ENCODE peak calls at places on chromosomes 1 and 21, in six cellular contexts. L is SK-N-SH, I is A549, P is K562, N is HepG2, X is GM12878. V is an unnamed sample.

GRCh38 chr1:90000934-90001676 is 6.2 kb downstream of the ZNF326 start:
- DNase-seq in X (no peak), N (no peak), L (no peak), P (peak), I (peak), V (no peak)

GRCh38 chr1:236120725-236121153 is 21.6 kb upstream of the GPR137B start:
- DNase-seq in P (no peak), L (no peak), X (peak), I (no peak), N (no peak), V (no peak)

GRCh38 chr1:214378492-214378891 is 97.5 kb downstream of the SMYD2 start:
- DNase-seq in X (no peak), I (no peak), P (no peak), N (no peak), L (no peak), V (no peak)

GRCh38 chr1:153513023-153513422 is 22.8 kb downstream of the S100A6 start:
- DNase-seq in I (peak), X (no peak), N (no peak), L (no peak), P (no peak), V (no peak)

GRCh38 chr21:26982767-26983166 is 15.9 kb upstream of the ADAMTS5 start:
- DNase-seq in P (no peak), X (no peak), I (no peak), L (no peak), N (no peak), V (peak)

GRCh38 chr1:181353526-181353925 is 129.8 kb upstream of the CACNA1E start:
- DNase-seq in X (no peak), P (no peak), L (no peak), I (no peak), N (no peak), V (no peak)

GRCh38 chr21:27505516-27505915 is 538.6 kb upstream of the ADAMTS5 start:
- DNase-seq in X (no peak), N (no peak), I (no peak), P (no peak), L (no peak), V (peak)

GRCh38 chr1:39406533-39407478 is 84.6 kb upstream of the BMP8A start:
- DNase-seq in N (peak), P (no peak), L (no peak), X (no peak), I (no peak), V (peak)

GRCh38 chr1:17260264-17260663 is 11.4 kb downstream of the PADI3 start:
- DNase-seq in L (no peak), P (no peak), N (no peak), X (no peak), I (no peak), V (no peak)

GRCh38 chr21:15732290-15732995 is 2.7 kb downstream of the USP25 start:
- DNase-seq in I (peak), P (no peak), L (no peak), X (peak), N (peak), V (peak)

GRCh38 chr1:37323486-37324377 is 150.6 kb upstream of the ZC3H12A start:
- DNase-seq in X (no peak), N (peak), P (peak), L (peak), I (peak), V (peak)

GRCh38 chr1:113456967-113457366 is 66.7 kb downstream of the MAGI3 start:
- DNase-seq in P (no peak), N (peak), L (no peak), X (no peak), I (peak), V (peak)

GRCh38 chr1:207995576-207995975 is 84.7 kb upstream of the CD34 start:
- DNase-seq in N (no peak), X (no peak), P (no peak), L (no peak), I (no peak), V (no peak)

GRCh38 chr1:146007048-146007784 is 10.8 kb upstream of the TXNIP start:
- DNase-seq in I (peak), L (peak), P (peak), N (peak), X (peak), V (peak)

GRCh38 chr21:44038063-44038462 is 26.0 kb downstream of the TRAPPC10 start:
- DNase-seq in X (no peak), P (no peak), I (no peak), L (no peak), N (no peak), V (no peak)
- TF ChIP-seq SMC3 in X (no peak), P (no peak), I (no peak), L (no peak), N (no peak), V (no peak)

GRCh38 chr1:178126790-178127189 is 32.9 kb downstream of the RASAL2 start:
- DNase-seq in I (peak), P (no peak), X (no peak), N (peak), L (no peak), V (peak)
- TF ChIP-seq SMC3 in I (no peak), P (no peak), X (no peak), N (no peak), L (no peak), V (no peak)

DNA sequence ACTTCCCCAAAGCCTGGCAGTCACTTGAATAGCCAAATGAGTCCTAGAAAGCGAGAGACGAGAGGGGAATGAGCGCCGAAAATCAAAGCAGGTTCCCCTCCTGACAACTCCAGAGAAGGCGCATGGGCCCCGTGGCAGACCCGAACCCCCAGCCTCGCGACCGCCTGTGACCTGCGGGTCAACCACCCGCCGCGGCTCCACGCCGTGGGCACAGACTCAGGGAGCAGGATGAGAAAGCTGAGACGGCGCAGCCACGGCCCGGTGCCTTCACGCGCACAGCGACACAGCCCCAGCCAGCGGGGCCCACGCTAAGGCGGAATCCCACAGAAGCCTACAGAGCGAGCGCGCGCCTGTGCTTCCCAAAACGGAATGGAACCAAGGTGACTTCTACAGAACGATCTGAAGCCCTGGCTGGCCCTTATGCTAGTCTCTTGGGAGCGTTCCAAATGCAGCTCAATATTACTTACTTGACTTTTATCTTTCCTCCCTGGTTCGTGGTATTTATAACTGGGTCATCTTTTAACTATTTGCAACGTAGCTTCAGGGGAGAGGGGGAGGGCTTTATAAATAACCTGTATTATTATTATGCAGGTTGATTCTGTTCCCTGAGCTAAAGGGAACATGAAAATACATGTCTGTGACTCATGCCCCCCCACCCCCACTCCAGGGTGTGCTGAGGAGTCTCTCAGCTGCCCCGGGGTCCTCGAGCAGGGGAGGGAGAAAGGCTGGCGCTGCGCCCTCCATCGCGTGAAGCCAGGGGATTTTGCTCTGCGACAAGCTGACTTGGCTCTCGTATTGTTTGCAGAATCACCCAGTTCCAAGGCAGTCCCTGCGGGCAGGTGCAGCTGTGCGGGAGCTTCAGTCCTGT is 1.7 kb downstream of the TSPEAR start:
- DNase-seq in L (peak), N (no peak), P (no peak), I (no peak), X (no peak), V (peak)
- TF ChIP-seq SMC3 in L (no peak), N (no peak), P (no peak), I (no peak), X (no peak), V (no peak)

GRCh38 chr1:228079601-228080263 is 2.8 kb upstream of the ARF1 start:
- DNase-seq in L (no peak), N (no peak), I (no peak), X (no peak), P (no peak), V (no peak)
- TF ChIP-seq SMC3 in L (no peak), N (no peak), I (no peak), X (no peak), P (no peak), V (no peak)

GRCh38 chr21:46127239-46128105 is 27.9 kb downstream of the FTCD start:
- DNase-seq in X (no peak), L (no peak), I (no peak), P (no peak), N (no peak), V (no peak)

GRCh38 chr21:46128983-46129571 is 26.3 kb downstream of the FTCD start:
- DNase-seq in P (no peak), L (no peak), N (no peak), X (no peak), I (no peak), V (no peak)

GRCh38 chr21:46126321-46127238 is 28.7 kb downstream of the COL6A2 start:
- DNase-seq in L (peak), X (no peak), I (no peak), P (no peak), N (no peak), V (no peak)

GRCh38 chr21:46129846-46130651 is 25.3 kb downstream of the FTCD start:
- DNase-seq in X (no peak), L (no peak), N (no peak), I (no peak), P (no peak), V (no peak)

GRCh38 chr21:46128106-46128982 is 27.0 kb downstream of the FTCD start:
- DNase-seq in P (no peak), N (no peak), X (no peak), L (peak), I (no peak), V (no peak)
- TF ChIP-seq SMC3 in P (no peak), N (no peak), X (no peak), L (no peak), I (no peak), V (no peak)